ENCODE peak calls at places on chromosomes 12 and 14, in five cellular contexts. M is endodermal cell, R is T-cell, G is activated B cell treated with CpG ODN at 0.5 μM for 24 hours, W is lung microvascular endothelial cell. Q is an unnamed sample.

GRCh38 chr14:74612346-74613021 is 447 bp upstream of the LTBP2 start:
- DNase-seq in R (peak; percentile 86), W (peak; percentile 88), G (peak; percentile 95), M (peak; percentile 94), Q (peak; percentile 83)

GRCh38 chr14:105865904-105866840 is 339.8 kb downstream of the TMEM121 start:
- DNase-seq in W (no peak), G (no peak), R (no peak), M (peak; percentile 17), Q (no peak)

GRCh38 chr12:67681145-67681778 is 32.7 kb downstream of the DYRK2 start:
- DNase-seq in G (no peak), M (no peak), R (no peak), W (peak; percentile 52), Q (no peak)

GRCh38 chr14:73610692-73611091 is 1.6 kb upstream of the ACOT6 start:
- DNase-seq in R (no peak), M (no peak), W (peak; percentile 62), G (no peak), Q (no peak)

GRCh38 chr14:78606111-78606510 is 435.9 kb downstream of the NRXN3 start:
- DNase-seq in G (no peak), M (no peak), W (peak; percentile 21), R (no peak), Q (no peak)

GRCh38 chr12:131918311-131919050 is 10.6 kb upstream of the PUS1 start:
- DNase-seq in M (no peak), R (no peak), G (no peak), W (no peak), Q (no peak)

GRCh38 chr12:68789144-68789878 is 18.7 kb upstream of the MDM2 start:
- DNase-seq in W (no peak), M (no peak), G (no peak), R (no peak), Q (no peak)

GRCh38 chr14:21985081-21985480 is 311.5 kb upstream of the OR4E1 start:
- DNase-seq in G (no peak), W (no peak), M (no peak), R (no peak), Q (no peak)

GRCh38 chr14:56855891-56856461 is 45.7 kb upstream of the OTX2 start:
- DNase-seq in W (no peak), G (no peak), R (no peak), M (peak; percentile 90), Q (no peak)

GRCh38 chr14:104965561-104966231 is 12.5 kb downstream of the AHNAK2 start:
- DNase-seq in W (no peak), M (no peak), R (no peak), G (no peak), Q (no peak)

GRCh38 chr12:130041983-130042812 is 120.1 kb upstream of the FZD10 start:
- DNase-seq in R (peak; percentile 33), W (peak; percentile 52), M (peak; percentile 98), G (no peak), Q (no peak)

GRCh38 chr12:82673698-82674097 is 13.0 kb upstream of the TMTC2 start:
- DNase-seq in G (no peak), R (no peak), M (no peak), W (no peak), Q (no peak)

GRCh38 chr12:41552507-41553047 is 364.5 kb downstream of the PDZRN4 start:
- DNase-seq in W (no peak), M (no peak), R (no peak), G (no peak), Q (no peak)

GRCh38 chr14:92435154-92435553 is 78.4 kb upstream of the RIN3 start:
- DNase-seq in W (no peak), R (no peak), M (no peak), G (no peak), Q (no peak)

GRCh38 chr12:69986109-69986508 is 161.1 kb downstream of the MYRFL start:
- DNase-seq in R (no peak), M (no peak), G (no peak), W (no peak), Q (no peak)

GRCh38 chr12:91601057-91601456 is 418.4 kb upstream of the DCN start:
- DNase-seq in W (no peak), R (no peak), M (no peak), G (no peak), Q (no peak)

GRCh38 chr12:75208851-75209781 is 523 bp downstream of the KCNC2 start:
- DNase-seq in R (no peak), W (peak; percentile 12), M (peak; percentile 96), G (no peak), Q (no peak)

GRCh38 chr12:68781728-68782127 is 26.2 kb upstream of the MDM2 start:
- DNase-seq in G (no peak), R (no peak), W (no peak), M (no peak), Q (no peak)

GRCh38 chr12:110012137-110012536 is 12.9 kb downstream of the ANKRD13A start:
- DNase-seq in M (no peak), R (peak; percentile 18), G (peak; percentile 60), W (no peak), Q (no peak)